ENCODE peak calls at places on chromosomes 13 and 19, in six cellular contexts. N is SW 1271, U is upper lobe of right lung, D is esophagus muscularis mucosa, H is cardiac fibroblast, X is HT1080. Y is an unnamed sample.
A peak's percentile ranks its signal among the peaks of the same experiment; 100 is the strongest.

GRCh38 chr19:16301999-16302694 is 22.5 kb upstream of the KLF2 start:
- DNase-seq in N (no peak), U (no peak), D (no peak), H (peak; percentile 64), X (peak; percentile 93), Y (no peak)

GRCh38 chr19:48544856-48545750 is 6.9 kb upstream of the SULT2B1 start:
- DNase-seq in N (no peak), U (no peak), D (no peak), H (no peak), X (no peak), Y (no peak)

GRCh38 chr13:74835579-74835978 is 646.4 kb downstream of the TBC1D4 start:
- DNase-seq in N (no peak), U (no peak), D (no peak), H (no peak), X (no peak), Y (no peak)

GRCh38 chr13:48775804-48776203 is 122.1 kb downstream of the CYSLTR2 start:
- DNase-seq in N (no peak), U (no peak), D (no peak), H (peak; percentile 87), X (peak; percentile 92), Y (no peak)

GRCh38 chr19:16769385-16769784 is 49.7 kb downstream of the NWD1 start:
- DNase-seq in N (no peak), U (no peak), D (no peak), H (no peak), X (no peak), Y (no peak)

GRCh38 chr19:18440421-18440877 is 2.5 kb upstream of the ISYNA1 start:
- DNase-seq in N (peak; percentile 41), U (no peak), D (no peak), H (no peak), X (peak; percentile 33), Y (no peak)

GRCh38 chr13:77919351-77920294 is 992 bp upstream of the EDNRB start:
- DNase-seq in N (no peak), U (peak; percentile 73), D (no peak), H (peak; percentile 42), X (no peak), Y (peak; percentile 58)

GRCh38 chr19:3067549-3067948 is 5.3 kb upstream of the TLE5 start:
- DNase-seq in N (no peak), U (no peak), D (no peak), H (no peak), X (no peak), Y (no peak)

GRCh38 chr13:45654633-45655349 is 39.3 kb upstream of the ERICH6B start:
- DNase-seq in N (no peak), U (no peak), D (peak; percentile 89), H (no peak), X (no peak), Y (no peak)

GRCh38 chr19:47120461-47120860 is 6.9 kb upstream of the ZC3H4 start:
- DNase-seq in N (no peak), U (no peak), D (no peak), H (no peak), X (no peak), Y (no peak)

GRCh38 chr13:48738261-48738755 is 84.6 kb downstream of the CYSLTR2 start:
- DNase-seq in N (no peak), U (no peak), D (no peak), H (no peak), X (no peak), Y (no peak)

GRCh38 chr19:45774765-45775164 is 5.7 kb upstream of the SIX5 start:
- DNase-seq in N (no peak), U (no peak), D (no peak), H (no peak), X (no peak), Y (peak; percentile 35)

GRCh38 chr19:56097306-56097705 is 23.8 kb downstream of the ZNF787 start:
- DNase-seq in N (no peak), U (no peak), D (no peak), H (no peak), X (no peak), Y (no peak)

Y was measured in pancreas.